ENCODE peak calls at places on chromosomes 7 and 10, in eight cellular contexts. K is kidney glomerular epithelial cell; C is SW480; B is activated CD4-positive, alpha-beta T cell treated with anti-CD3 and anti-CD28 coated beads for 1 hour; O is GM10248; F is endodermal cell; U is stromal cell of bone marrow; Z is fibroblast of lung. L is an unnamed sample.

GRCh38 chr10:52308251-52309031 is 5.6 kb upstream of the DKK1 start:
- DNase-seq in U (no peak), O (peak), Z (peak), F (peak), B (no peak), K (peak), C (peak), L (no peak)

GRCh38 chr10:80471715-80472233 is 17.7 kb downstream of the TSPAN14 start:
- DNase-seq in F (no peak), O (no peak), K (peak), B (no peak), Z (no peak), U (no peak), C (peak), L (peak)

GRCh38 chr7:73526892-73527821 is 5.1 kb upstream of the BAZ1B start:
- DNase-seq in F (peak), C (peak), K (no peak), U (no peak), O (no peak), Z (no peak), B (no peak), L (no peak)

GRCh38 chr10:26755443-26755903 is 58.0 kb downstream of the PDSS1 start:
- DNase-seq in F (peak), Z (peak), C (no peak), B (no peak), O (peak), U (peak), K (peak), L (no peak)

GRCh38 chr10:102781921-102782542 is 38.3 kb downstream of the WBP1L start:
- DNase-seq in F (no peak), Z (peak), C (no peak), B (no peak), U (no peak), K (peak), O (no peak), L (no peak)

GRCh38 chr7:114722562-114722961 is 199.3 kb upstream of the MDFIC start:
- DNase-seq in F (no peak), K (no peak), U (no peak), B (no peak), Z (no peak), C (no peak), O (no peak), L (no peak)

GRCh38 chr7:34059551-34059840 is 154.2 kb downstream of the BMPER start:
- DNase-seq in F (peak), B (no peak), Z (no peak), C (no peak), K (no peak), U (no peak), O (no peak), L (no peak)

GRCh38 chr10:35723992-35724391 is 81.9 kb upstream of the FZD8 start:
- DNase-seq in C (no peak), O (no peak), Z (no peak), U (no peak), B (no peak), F (no peak), K (no peak), L (no peak)

GRCh38 chr10:78332699-78333098 is 299.0 kb downstream of the RPS24 start:
- DNase-seq in U (no peak), Z (no peak), C (no peak), B (no peak), F (no peak), K (no peak), O (no peak), L (peak)

GRCh38 chr7:116173051-116174028 is 37.0 kb upstream of the TES start:
- DNase-seq in B (no peak), Z (peak), K (peak), U (no peak), O (peak), F (no peak), C (peak), L (no peak)

GRCh38 chr7:22581099-22581498 is 81.1 kb upstream of the STEAP1B start:
- DNase-seq in F (no peak), U (no peak), K (no peak), O (no peak), C (no peak), Z (no peak), B (no peak), L (no peak)

GRCh38 chr10:74223755-74224530 is 72.9 kb downstream of the ADK start:
- DNase-seq in O (no peak), U (peak), Z (peak), F (no peak), K (peak), B (no peak), C (peak), L (no peak)

GRCh38 chr7:98116656-98117461 is 10.2 kb downstream of the LMTK2 start:
- DNase-seq in K (peak), C (no peak), O (peak), Z (peak), B (no peak), F (no peak), U (no peak), L (no peak)

L was measured in mesenteric fat pad.